ENCODE peak calls at places on chromosomes 13 and 19, in seven cellular contexts. One of them, this sample, is unnamed.

GRCh38 chr13:42039457-42039945 is 8.9 kb upstream of the DGKH start:
- DNase-seq in Karpas-422: no peak
- DNase-seq in fibroblast of lung: no peak
- DNase-seq in NCI-H1048: no peak
- DNase-seq in AG04449: no peak
- DNase-seq in DMS153: no peak
- DNase-seq in AG08395: peak
- DNase-seq in this sample: peak

GRCh38 chr13:99993660-99994455 is 12.3 kb downstream of the ZIC2 start:
- DNase-seq in fibroblast of lung: no peak
- DNase-seq in AG08395: no peak
- DNase-seq in NCI-H1048: no peak
- DNase-seq in DMS153: no peak
- DNase-seq in Karpas-422: no peak
- DNase-seq in AG04449: no peak
- DNase-seq in this sample: no peak

GRCh38 chr13:113338451-113338850 is 25.5 kb downstream of the GRTP1 start:
- DNase-seq in Karpas-422: no peak
- DNase-seq in fibroblast of lung: no peak
- DNase-seq in AG04449: no peak
- DNase-seq in DMS153: no peak
- DNase-seq in NCI-H1048: no peak
- DNase-seq in AG08395: no peak
- DNase-seq in this sample: no peak

GRCh38 chr19:35316560-35316959 is 12.4 kb upstream of the CD22 start:
- DNase-seq in AG04449: no peak
- DNase-seq in fibroblast of lung: no peak
- DNase-seq in AG08395: no peak
- DNase-seq in NCI-H1048: no peak
- DNase-seq in Karpas-422: no peak
- DNase-seq in DMS153: no peak
- DNase-seq in this sample: no peak

GRCh38 chr19:5219551-5220304 is 120.9 kb downstream of the PTPRS start:
- DNase-seq in AG08395: no peak
- DNase-seq in fibroblast of lung: no peak
- DNase-seq in Karpas-422: no peak
- DNase-seq in NCI-H1048: no peak
- DNase-seq in AG04449: no peak
- DNase-seq in DMS153: no peak
- DNase-seq in this sample: no peak

GRCh38 chr13:27533155-27533643 is 82.8 kb upstream of the MTIF3 start:
- DNase-seq in Karpas-422: peak
- DNase-seq in DMS153: peak
- DNase-seq in NCI-H1048: no peak
- DNase-seq in fibroblast of lung: peak
- DNase-seq in AG04449: no peak
- DNase-seq in AG08395: peak
- DNase-seq in this sample: peak

GRCh38 chr13:23500858-23501257 is 67.4 kb upstream of the SACS start:
- DNase-seq in AG08395: peak
- DNase-seq in Karpas-422: no peak
- DNase-seq in DMS153: no peak
- DNase-seq in AG04449: peak
- DNase-seq in fibroblast of lung: peak
- DNase-seq in NCI-H1048: no peak
- DNase-seq in this sample: no peak

GRCh38 chr13:25886438-25887214 is 165.2 kb downstream of the SHISA2 start:
- DNase-seq in DMS153: no peak
- DNase-seq in NCI-H1048: no peak
- DNase-seq in AG08395: no peak
- DNase-seq in Karpas-422: no peak
- DNase-seq in fibroblast of lung: peak
- DNase-seq in AG04449: peak
- DNase-seq in this sample: no peak

GRCh38 chr19:33631628-33631995 is 9.9 kb downstream of the CHST8 start:
- DNase-seq in DMS153: no peak
- DNase-seq in Karpas-422: no peak
- DNase-seq in NCI-H1048: no peak
- DNase-seq in fibroblast of lung: no peak
- DNase-seq in AG08395: no peak
- DNase-seq in AG04449: no peak
- DNase-seq in this sample: no peak

GRCh38 chr19:4499318-4499717 is 19.0 kb downstream of the PLIN4 start:
- DNase-seq in AG04449: no peak
- DNase-seq in fibroblast of lung: no peak
- DNase-seq in DMS153: no peak
- DNase-seq in Karpas-422: no peak
- DNase-seq in NCI-H1048: no peak
- DNase-seq in AG08395: no peak
- DNase-seq in this sample: no peak

GRCh38 chr19:45571457-45572220 is 13.0 kb downstream of the OPA3 start:
- DNase-seq in AG04449: no peak
- DNase-seq in AG08395: no peak
- DNase-seq in NCI-H1048: no peak
- DNase-seq in DMS153: no peak
- DNase-seq in fibroblast of lung: no peak
- DNase-seq in Karpas-422: no peak
- DNase-seq in this sample: no peak

GRCh38 chr19:3323026-3323425 is 43.4 kb upstream of the NFIC start:
- DNase-seq in Karpas-422: no peak
- DNase-seq in AG08395: no peak
- DNase-seq in DMS153: no peak
- DNase-seq in AG04449: no peak
- DNase-seq in fibroblast of lung: no peak
- DNase-seq in NCI-H1048: no peak
- DNase-seq in this sample: no peak

GRCh38 chr13:33525759-33526158 is 240.2 kb upstream of the STARD13 start:
- DNase-seq in DMS153: no peak
- DNase-seq in Karpas-422: no peak
- DNase-seq in NCI-H1048: no peak
- DNase-seq in AG04449: no peak
- DNase-seq in fibroblast of lung: no peak
- DNase-seq in AG08395: no peak
- DNase-seq in this sample: no peak

This sample was measured in OCI-LY7.